ENCODE peak calls at places on chromosomes 4 and X, in six cellular contexts. P is GM06990, B is mammary epithelial cell, O is MM.1S, T is pancreas, A is fibroblast of lung. N is an unnamed sample.
A peak's percentile ranks its signal among the peaks of the same experiment; 100 is the strongest.

GRCh38 chrX:153969904-153970397 is 1.7 kb downstream of the HCFC1 start:
- DNase-seq in P (no peak), T (no peak), O (no peak), B (peak; percentile 20), A (peak; percentile 46), N (peak; percentile 94)

GRCh38 chr4:150117094-150117493 is 38.8 kb downstream of the DCLK2 start:
- DNase-seq in B (no peak), A (peak; percentile 79), T (peak; percentile 27), P (no peak), O (no peak), N (no peak)

GRCh38 chrX:6021316-6022091 is 207.2 kb downstream of the NLGN4X start:
- DNase-seq in T (no peak), B (peak; percentile 37), P (peak; percentile 3), A (peak; percentile 27), O (peak; percentile 15), N (no peak)

GRCh38 chr4:25441519-25442117 is 64.6 kb downstream of the ANAPC4 start:
- DNase-seq in A (peak; percentile 50), T (peak; percentile 38), P (no peak), B (peak; percentile 41), O (peak; percentile 48), N (peak; percentile 83)

GRCh38 chr4:105462610-105463009 is 11.3 kb downstream of the PPA2 start:
- DNase-seq in A (no peak), P (no peak), O (no peak), T (no peak), B (no peak), N (no peak)

GRCh38 chrX:12974217-12974796 is 603 bp upstream of the TMSB4X start:
- DNase-seq in P (no peak), T (peak; percentile 46), B (peak; percentile 60), O (no peak), A (peak; percentile 69), N (peak; percentile 91)

GRCh38 chr4:25723409-25723808 is 67.8 kb downstream of the SLC34A2 start:
- DNase-seq in T (no peak), B (no peak), A (peak; percentile 11), O (no peak), P (no peak), N (no peak)

GRCh38 chrX:153948002-153948466 is 3.6 kb upstream of the RENBP start:
- DNase-seq in P (no peak), T (no peak), O (no peak), B (no peak), A (no peak), N (no peak)

GRCh38 chrX:38870386-38870895 is 69.2 kb downstream of the MID1IP1 start:
- DNase-seq in O (no peak), T (no peak), P (no peak), A (peak; percentile 3), B (no peak), N (no peak)

GRCh38 chr4:85200106-85200505 is 233.6 kb upstream of the WDFY3 start:
- DNase-seq in A (peak; percentile 1), P (no peak), T (no peak), B (peak; percentile 75), O (no peak), N (no peak)

GRCh38 chrX:4091046-4091760 is 377.8 kb upstream of the PRKX start:
- DNase-seq in A (no peak), B (peak; percentile 14), T (no peak), P (no peak), O (no peak), N (no peak)

GRCh38 chr4:111136438-111136837 is 513.6 kb upstream of the PITX2 start:
- DNase-seq in T (no peak), O (no peak), A (peak; percentile 46), P (no peak), B (no peak), N (no peak)

GRCh38 chr4:170243662-170244288 is 154.0 kb upstream of the AADAT start:
- DNase-seq in A (peak; percentile 27), P (no peak), T (no peak), B (peak; percentile 85), O (no peak), N (no peak)

GRCh38 chr4:175246941-175247340 is 328.8 kb downstream of the ADAM29 start:
- DNase-seq in B (no peak), P (no peak), T (no peak), A (peak; percentile 63), O (no peak), N (no peak)

GRCh38 chr4:34289489-34289888 is 1954.8 kb downstream of the ARAP2 start:
- DNase-seq in P (no peak), A (no peak), B (no peak), O (no peak), T (no peak), N (no peak)

GRCh38 chr4:141028024-141028529 is 105.2 kb downstream of the RNF150 start:
- DNase-seq in T (no peak), P (no peak), O (no peak), B (peak; percentile 8), A (peak; percentile 99), N (no peak)

GRCh38 chr4:165433529-165433928 is 54.7 kb downstream of the CPE start:
- DNase-seq in B (no peak), A (no peak), O (no peak), T (no peak), P (no peak), N (no peak)

GRCh38 chr4:56959064-56959463 is 18.3 kb downstream of the NOA1 start:
- DNase-seq in A (no peak), T (no peak), O (no peak), B (no peak), P (no peak), N (no peak)

GRCh38 chrX:370244-370962 is 16.3 kb downstream of the PPP2R3B start:
- DNase-seq in T (no peak), P (no peak), A (no peak), B (no peak), O (no peak), N (peak; percentile 85)

GRCh38 chr4:147773261-147774184 is 41.6 kb downstream of the ARHGAP10 start:
- DNase-seq in A (peak; percentile 74), P (no peak), B (peak; percentile 60), T (no peak), O (no peak), N (no peak)

GRCh38 chr4:147779449-147779848 is 47.6 kb downstream of the ARHGAP10 start:
- DNase-seq in A (no peak), P (no peak), O (no peak), B (no peak), T (no peak), N (no peak)

GRCh38 chr4:147777456-147778091 is 45.7 kb downstream of the ARHGAP10 start:
- DNase-seq in T (no peak), O (no peak), A (peak; percentile 34), P (no peak), B (peak; percentile 59), N (no peak)

GRCh38 chr4:147778942-147779341 is 47.1 kb downstream of the ARHGAP10 start:
- DNase-seq in B (no peak), T (no peak), O (peak; percentile 61), P (peak; percentile 71), A (no peak), N (no peak)

DNA sequence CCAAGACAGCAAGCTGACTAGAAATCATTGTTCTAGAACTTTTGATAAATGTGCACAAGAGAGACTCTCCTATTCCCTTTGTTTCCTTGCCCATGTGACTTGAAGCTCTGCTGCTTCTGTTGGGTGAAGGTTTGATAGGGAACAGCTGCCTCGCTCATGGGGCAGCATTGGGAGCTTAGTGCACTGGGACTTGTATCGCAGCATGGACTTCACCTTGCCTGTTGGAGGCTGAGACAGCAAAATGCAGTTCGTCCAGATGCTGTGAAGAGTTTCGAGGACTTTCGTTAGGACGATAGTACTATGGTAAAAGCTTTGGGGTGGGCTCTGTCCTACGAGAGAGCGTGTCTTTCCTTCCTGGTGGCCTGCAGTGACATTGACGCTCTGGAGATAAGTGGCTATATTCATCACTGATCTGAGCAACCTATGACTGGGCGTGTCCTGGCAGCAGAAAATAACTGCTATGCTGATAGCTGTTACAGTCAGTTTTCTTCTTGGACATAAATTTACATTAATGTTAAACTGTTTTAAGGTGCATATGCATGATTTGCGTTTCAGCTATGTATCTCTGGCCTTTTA is 44.8 kb downstream of the ARHGAP10 start:
- DNase-seq in P (no peak), O (no peak), T (no peak), B (no peak), A (no peak), N (no peak)
- H3K36me3 ChIP-seq in P (no peaks in the 10 kb centered on the region), O (no peaks in the 10 kb centered on the region), T (no peaks in the 10 kb centered on the region), B (no peaks in the 10 kb centered on the region), A (no peaks in the 10 kb centered on the region), N (no peaks in the 10 kb centered on the region)

GRCh38 chr4:122300776-122301175 is 78.0 kb upstream of the ADAD1 start:
- DNase-seq in T (no peak), P (no peak), O (no peak), B (no peak), A (no peak), N (no peak)
- TF ChIP-seq CTCF in T (no peak), P (no peak), O (no peak), B (peak; percentile 17), A (peak; percentile 27), N (peak; percentile 41)

GRCh38 chr4:108080752-108081151 is 88.0 kb downstream of the LEF1 start:
- DNase-seq in P (no peak), T (no peak), A (no peak), B (no peak), O (no peak), N (no peak)
- H3K36me3 ChIP-seq in P (no peaks in the 10 kb centered on the region), T (no peaks in the 10 kb centered on the region), A (no peaks in the 10 kb centered on the region), B (no peaks in the 10 kb centered on the region), O (no peaks in the 10 kb centered on the region), N (no peaks in the 10 kb centered on the region)

GRCh38 chr4:138868562-138868961 is 147.0 kb upstream of the NOCT start:
- DNase-seq in O (no peak), B (no peak), A (peak; percentile 58), P (no peak), T (no peak), N (no peak)
- TF ChIP-seq CTCF in O (no peak), B (no peak), A (no peak), P (no peak), T (no peak), N (no peak)

DNA sequence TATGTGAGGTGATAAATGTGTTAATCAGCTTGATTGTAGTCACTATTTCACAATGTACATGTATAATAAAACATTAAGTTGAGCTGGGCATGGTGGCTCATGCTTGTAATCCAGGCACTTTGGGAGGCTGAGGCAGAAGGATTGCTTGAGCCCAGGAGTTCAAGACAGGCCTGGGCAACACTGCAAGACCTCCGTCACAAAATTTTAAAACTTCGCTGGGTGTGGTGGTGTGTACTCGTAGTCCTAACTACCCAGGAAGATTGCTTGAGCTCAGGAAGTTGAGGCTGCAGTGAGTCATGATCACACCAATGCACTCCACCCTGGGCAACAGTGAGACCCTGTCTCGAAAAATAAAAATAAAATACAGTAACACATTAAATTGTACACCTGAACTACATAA is 20.1 kb downstream of the LYAR start:
- DNase-seq in P (no peak), O (no peak), B (peak; percentile 55), A (peak; percentile 43), T (no peak), N (no peak)
- H3K36me3 ChIP-seq in P (peaks cover 19% of the 10 kb centered on the region), O (peaks cover 10% of the 10 kb centered on the region), B (peaks cover 24% of the 10 kb centered on the region), A (peaks cover 3% of the 10 kb centered on the region), T (peaks cover 14% of the 10 kb centered on the region), N (peaks cover 42% of the 10 kb centered on the region)